ENCODE peak calls at places on chromosome X, in ten cellular contexts. W, M, J, B, O, X, T, I, F and D are unnamed samples.
A peak's percentile ranks its signal among the peaks of the same experiment; 100 is the strongest.

GRCh38 chrX:37746268-37746931 is 33.5 kb upstream of the CYBB start:
- DNase-seq in W (no peak), M (no peak), J (peak; percentile 64), B (no peak), O (no peak), X (no peak), T (no peak), I (no peak), F (no peak), D (no peak)

GRCh38 chrX:96957718-96958117 is 74.0 kb downstream of the RPA4 start:
- DNase-seq in W (no peak), M (no peak), J (no peak), B (no peak), O (no peak), X (no peak), T (no peak), I (no peak), F (peak; percentile 22), D (no peak)

GRCh38 chrX:96576358-96576757 is 108.3 kb upstream of the DIAPH2 start:
- DNase-seq in W (no peak), M (no peak), J (peak; percentile 3), B (peak; percentile 43), O (no peak), X (peak; percentile 0), T (no peak), I (no peak), F (no peak), D (no peak)

GRCh38 chrX:11481035-11481434 is 184.7 kb downstream of the ARHGAP6 start:
- DNase-seq in W (no peak), M (no peak), J (no peak), B (peak; percentile 37), O (no peak), X (no peak), T (no peak), I (no peak), F (no peak), D (no peak)

GRCh38 chrX:47514553-47515235 is 31.7 kb upstream of the ZNF41 start:
- DNase-seq in W (no peak), M (no peak), J (peak; percentile 67), B (peak; percentile 46), O (no peak), X (peak; percentile 63), T (no peak), I (no peak), F (no peak), D (peak; percentile 3)

GRCh38 chrX:133185938-133186337 is 32.2 kb downstream of the TFDP3 start:
- DNase-seq in W (no peak), M (no peak), J (peak; percentile 77), B (no peak), O (no peak), X (no peak), T (no peak), I (no peak), F (no peak), D (peak; percentile 82)

GRCh38 chrX:149497626-149498025 is 7.5 kb downstream of the IDS start:
- DNase-seq in W (no peak), M (peak; percentile 87), J (peak; percentile 73), B (peak; percentile 67), O (no peak), X (peak; percentile 33), T (no peak), I (no peak), F (no peak), D (no peak)

GRCh38 chrX:15908891-15909290 is 54.3 kb upstream of the AP1S2 start:
- DNase-seq in W (no peak), M (no peak), J (no peak), B (no peak), O (peak; percentile 54), X (no peak), T (no peak), I (no peak), F (no peak), D (peak; percentile 13)

GRCh38 chrX:9859711-9860555 is 73.7 kb downstream of the SHROOM2 start:
- DNase-seq in W (no peak), M (no peak), J (peak; percentile 43), B (peak; percentile 83), O (no peak), X (peak; percentile 72), T (no peak), I (no peak), F (no peak), D (no peak)

GRCh38 chrX:119236599-119237525 is 777 bp downstream of the PGRMC1 start:
- DNase-seq in W (peak; percentile 7), M (no peak), J (peak; percentile 48), B (peak; percentile 74), O (peak; percentile 56), X (peak; percentile 46), T (peak; percentile 32), I (peak; percentile 45), F (no peak), D (peak; percentile 56)

GRCh38 chrX:52271212-52271611 is 86.5 kb downstream of the MAGED4 start:
- DNase-seq in W (no peak), M (peak; percentile 46), J (peak; percentile 23), B (no peak), O (peak; percentile 58), X (no peak), T (no peak), I (no peak), F (no peak), D (peak; percentile 0)

GRCh38 chrX:64093761-64094160 is 111.7 kb downstream of the AMER1 start:
- DNase-seq in W (no peak), M (no peak), J (peak; percentile 39), B (peak; percentile 4), O (peak; percentile 34), X (peak; percentile 4), T (no peak), I (no peak), F (no peak), D (no peak)

GRCh38 chrX:10726647-10727046 is 106.3 kb upstream of the MID1 start:
- DNase-seq in W (no peak), M (peak; percentile 91), J (peak; percentile 43), B (peak; percentile 68), O (no peak), X (peak; percentile 60), T (no peak), I (no peak), F (no peak), D (no peak)

GRCh38 chrX:43605351-43605750 is 50.7 kb upstream of the MAOA start:
- DNase-seq in W (no peak), M (no peak), J (peak; percentile 18), B (no peak), O (no peak), X (no peak), T (no peak), I (no peak), F (no peak), D (no peak)

GRCh38 chrX:147884958-147885357 is 26.8 kb upstream of the FMR1 start:
- DNase-seq in W (no peak), M (no peak), J (no peak), B (no peak), O (no peak), X (no peak), T (no peak), I (no peak), F (no peak), D (peak; percentile 32)

GRCh38 chrX:115957862-115958490 is 212.6 kb upstream of the AGTR2 start:
- DNase-seq in W (no peak), M (no peak), J (peak; percentile 62), B (no peak), O (peak; percentile 49), X (no peak), T (no peak), I (no peak), F (no peak), D (no peak)

GRCh38 chrX:134377537-134377936 is 82.4 kb upstream of the HPRT1 start:
- DNase-seq in W (no peak), M (no peak), J (peak; percentile 60), B (peak; percentile 52), O (peak; percentile 44), X (peak; percentile 58), T (no peak), I (no peak), F (no peak), D (peak; percentile 20)

GRCh38 chrX:48598645-48599044 is 1.4 kb downstream of the WDR13 start:
- DNase-seq in W (no peak), M (no peak), J (no peak), B (no peak), O (no peak), X (no peak), T (no peak), I (no peak), F (peak; percentile 62), D (no peak)

GRCh38 chrX:110852180-110852579 is 56.6 kb upstream of the CHRDL1 start:
- DNase-seq in W (no peak), M (peak; percentile 44), J (peak; percentile 20), B (peak; percentile 5), O (peak; percentile 40), X (no peak), T (no peak), I (no peak), F (no peak), D (no peak)

GRCh38 chrX:117645639-117646038 is 471.0 kb downstream of the KLHL13 start:
- DNase-seq in W (no peak), M (no peak), J (no peak), B (no peak), O (no peak), X (no peak), T (no peak), I (no peak), F (no peak), D (peak; percentile 2)
- H3K4me3 ChIP-seq in W (no peak overlapping the region), M (no peak overlapping the region), J (no peak overlapping the region), B (no peak overlapping the region), O (no peak overlapping the region), X (no peak overlapping the region), T (no peak overlapping the region), I (no peak overlapping the region), F (no peak overlapping the region), D (no peak overlapping the region)

GRCh38 chrX:130108647-130109428 is 1.5 kb downstream of the ELF4 start:
- DNase-seq in W (no peak), M (peak; percentile 93), J (peak; percentile 44), B (no peak), O (no peak), X (no peak), T (no peak), I (peak; percentile 72), F (no peak), D (peak; percentile 85)
- H3K27ac ChIP-seq in W (peak overlapping the region; percentile 76), M (peak overlapping the region; percentile 73), J (peak overlapping the region; percentile 87), B (peak overlapping the region; percentile 59), O (no peak overlapping the region), X (peak overlapping the region; percentile 91), T (peak overlapping the region; percentile 96), I (peak overlapping the region; percentile 87), F (peak overlapping the region; percentile 95), D (peak overlapping the region; percentile 91)

GRCh38 chrX:68832101-68832416 is 3.2 kb downstream of the EFNB1 start:
- DNase-seq in W (no peak), M (peak; percentile 97), J (peak; percentile 70), B (peak; percentile 83), O (peak; percentile 41), X (peak; percentile 60), T (peak; percentile 45), I (peak; percentile 58), F (no peak), D (peak; percentile 62)
- H3K4me3 ChIP-seq in W (no peak overlapping the region), M (peak overlapping the region; percentile 77), J (peak overlapping the region; percentile 93), B (peak overlapping the region; percentile 86), O (peak overlapping the region; percentile 59), X (peak overlapping the region; percentile 70), T (peak overlapping the region; percentile 71), I (peak overlapping the region; percentile 75), F (peak overlapping the region; percentile 82), D (peak overlapping the region; percentile 78)

DNA sequence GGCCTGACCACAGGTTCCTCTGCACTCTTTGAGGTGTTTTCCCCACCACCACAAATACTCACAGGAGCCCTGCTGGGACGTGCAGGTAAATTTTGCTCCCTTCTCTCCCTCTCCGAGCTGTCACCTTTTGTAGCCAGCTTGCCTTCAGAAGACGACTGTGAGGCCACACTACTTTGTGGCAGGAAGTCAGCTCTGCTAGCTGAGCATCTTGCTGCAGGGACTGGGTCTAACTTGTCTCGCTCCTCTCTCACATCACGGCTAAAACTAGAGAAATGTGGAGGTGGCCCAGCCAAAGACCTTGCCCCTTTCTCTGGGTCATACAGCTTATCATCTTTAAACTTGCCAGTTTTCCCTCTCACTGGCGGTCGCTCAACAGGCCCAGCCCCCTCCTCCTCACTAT is 2.8 kb downstream of the PJA1 start:
- DNase-seq in W (no peak), M (no peak), J (no peak), B (no peak), O (no peak), X (no peak), T (no peak), I (no peak), F (no peak), D (no peak)
- H3K27ac ChIP-seq in W (no peak overlapping the region), M (no peak overlapping the region), J (no peak overlapping the region), B (no peak overlapping the region), O (no peak overlapping the region), X (no peak overlapping the region), T (no peak overlapping the region), I (no peak overlapping the region), F (no peak overlapping the region), D (no peak overlapping the region)